ENCODE peak calls at places on chromosomes 3 and 15, in eight cellular contexts. J is astrocyte of the cerebellum, T is SW 1271, P is mammary epithelial cell, K is NCI-H1105, H is tibial nerve, O is NCI-H345, C is endothelial cell. B is an unnamed sample.
A peak's percentile ranks its signal among the peaks of the same experiment; 100 is the strongest.

GRCh38 chr15:82679626-82680199 is 30.0 kb downstream of the AP3B2 start:
- DNase-seq in H (no peak), J (no peak), C (no peak), O (no peak), K (no peak), P (no peak), T (no peak), B (no peak)

GRCh38 chr3:27724459-27725197 is 2.5 kb upstream of the EOMES start:
- DNase-seq in K (no peak), P (no peak), J (no peak), C (no peak), O (no peak), T (no peak), H (no peak), B (no peak)

GRCh38 chr15:55221090-55222011 is 24.6 kb upstream of the RSL24D1 start:
- DNase-seq in C (no peak), K (no peak), J (peak; percentile 60), T (peak; percentile 54), O (no peak), H (no peak), P (peak; percentile 84), B (no peak)

GRCh38 chr3:135514064-135514455 is 451.5 kb upstream of the PPP2R3A start:
- DNase-seq in P (no peak), T (no peak), O (no peak), J (no peak), C (no peak), H (no peak), K (no peak), B (no peak)

GRCh38 chr3:77254967-77255831 is 215.3 kb downstream of the ROBO2 start:
- DNase-seq in T (no peak), C (peak; percentile 60), O (peak; percentile 72), J (peak; percentile 47), H (no peak), P (peak; percentile 27), K (peak; percentile 29), B (peak; percentile 45)

GRCh38 chr15:58951388-58952060 is 18.0 kb upstream of the SLTM start:
- DNase-seq in J (peak; percentile 76), O (peak; percentile 1), T (no peak), H (no peak), P (peak; percentile 78), K (peak; percentile 75), C (no peak), B (no peak)

GRCh38 chr3:193971268-193971751 is 164.6 kb upstream of the HES1 start:
- DNase-seq in C (no peak), J (no peak), P (peak; percentile 76), O (no peak), H (no peak), K (no peak), T (no peak), B (no peak)

GRCh38 chr3:50583897-50584296 is 14.6 kb downstream of the HEMK1 start:
- DNase-seq in K (no peak), J (no peak), P (no peak), T (no peak), O (no peak), C (no peak), H (peak; percentile 63), B (no peak)

GRCh38 chr3:154120903-154121235 is 321 bp upstream of the ARHGEF26 start:
- DNase-seq in O (no peak), J (no peak), T (no peak), H (no peak), P (no peak), K (no peak), C (no peak), B (no peak)

GRCh38 chr3:51620543-51620942 is 50.5 kb upstream of the TEX264 start:
- DNase-seq in C (no peak), T (no peak), J (peak; percentile 50), K (no peak), P (peak; percentile 11), H (no peak), O (no peak), B (no peak)

GRCh38 chr3:60856299-60857046 is 394.8 kb downstream of the FHIT start:
- DNase-seq in H (no peak), J (no peak), K (no peak), P (no peak), O (no peak), T (no peak), C (no peak), B (no peak)

GRCh38 chr15:53328341-53328740 is 431.1 kb downstream of the WDR72 start:
- DNase-seq in P (peak; percentile 17), H (no peak), O (no peak), C (no peak), T (no peak), J (no peak), K (no peak), B (no peak)

GRCh38 chr15:83300826-83301225 is 16.4 kb upstream of the BNC1 start:
- DNase-seq in P (peak; percentile 76), J (no peak), K (no peak), C (no peak), T (no peak), O (no peak), H (no peak), B (no peak)

GRCh38 chr15:81049835-81050234 is 49.1 kb downstream of the TLNRD1 start:
- DNase-seq in P (no peak), K (no peak), H (no peak), T (no peak), J (no peak), O (no peak), C (no peak), B (no peak)

GRCh38 chr3:115550285-115550741 is 73.0 kb upstream of the GAP43 start:
- DNase-seq in H (peak; percentile 20), C (no peak), T (no peak), O (no peak), K (no peak), P (no peak), J (no peak), B (no peak)

GRCh38 chr3:101823525-101823924 is 25.8 kb upstream of the NFKBIZ start:
- DNase-seq in J (no peak), O (no peak), T (no peak), K (no peak), H (no peak), C (no peak), P (no peak), B (no peak)

GRCh38 chr3:39178553-39178952 is 13.8 kb downstream of the XIRP1 start:
- DNase-seq in T (no peak), C (no peak), J (no peak), O (no peak), P (no peak), H (no peak), K (no peak), B (no peak)

GRCh38 chr3:38255627-38256026 is 10.0 kb upstream of the SLC22A13 start:
- DNase-seq in K (no peak), J (no peak), C (no peak), P (no peak), T (no peak), O (no peak), H (no peak), B (no peak)

GRCh38 chr3:112736802-112737566 is 96.0 kb upstream of the CCDC80 start:
- DNase-seq in C (no peak), T (no peak), K (no peak), P (no peak), H (no peak), J (no peak), O (no peak), B (no peak)

GRCh38 chr3:187925326-187925725 is 180.1 kb upstream of the BCL6 start:
- DNase-seq in O (no peak), T (no peak), K (no peak), C (no peak), P (no peak), H (no peak), J (no peak), B (no peak)

GRCh38 chr3:31157028-31157694 is 262.7 kb upstream of the GADL1 start:
- DNase-seq in O (no peak), H (no peak), C (no peak), T (no peak), K (no peak), P (no peak), J (no peak), B (no peak)

GRCh38 chr15:92803852-92804609 is 96.1 kb upstream of the CHD2 start:
- DNase-seq in K (no peak), C (no peak), J (peak; percentile 99), O (peak; percentile 74), P (peak; percentile 100), H (peak; percentile 56), T (peak; percentile 99), B (no peak)

GRCh38 chr15:25242166-25242879 is 196.5 kb downstream of the UBE3A start:
- DNase-seq in T (no peak), O (no peak), K (no peak), J (no peak), C (no peak), P (no peak), H (peak; percentile 6), B (peak; percentile 3)

GRCh38 chr3:170741756-170742530 is 128.1 kb downstream of the RPL22L1 start:
- DNase-seq in K (no peak), H (no peak), P (peak; percentile 65), O (no peak), J (no peak), T (no peak), C (no peak), B (no peak)

GRCh38 chr3:126485956-126486884 is 10.5 kb upstream of the ZXDC start:
- DNase-seq in C (no peak), K (no peak), O (no peak), T (no peak), P (no peak), H (no peak), J (no peak), B (no peak)

GRCh38 chr3:38247366-38248035 is 18.1 kb upstream of the SLC22A13 start:
- DNase-seq in O (no peak), J (peak; percentile 92), C (no peak), T (peak; percentile 38), H (no peak), P (peak; percentile 91), K (no peak), B (no peak)

GRCh38 chr3:164752814-164753213 is 325.5 kb downstream of the SI start:
- DNase-seq in O (no peak), K (peak; percentile 19), T (no peak), P (no peak), C (no peak), J (no peak), H (no peak), B (no peak)

GRCh38 chr3:40985195-40985594 is 214.1 kb upstream of the CTNNB1 start:
- DNase-seq in H (no peak), J (no peak), O (peak; percentile 46), C (no peak), T (no peak), K (peak; percentile 4), P (no peak), B (no peak)

GRCh38 chr15:61499371-61499770 is 270.3 kb upstream of the RORA start:
- DNase-seq in O (no peak), H (no peak), K (no peak), T (no peak), C (no peak), P (no peak), J (peak; percentile 48), B (no peak)

GRCh38 chr3:12632523-12632922 is 31.4 kb downstream of the RAF1 start:
- DNase-seq in P (no peak), H (no peak), J (no peak), O (no peak), K (no peak), T (no peak), C (no peak), B (no peak)

GRCh38 chr3:9600597-9600996 is 47.0 kb upstream of the LHFPL4 start:
- DNase-seq in P (no peak), J (no peak), T (no peak), H (no peak), K (peak; percentile 40), O (peak; percentile 46), C (peak; percentile 4), B (peak; percentile 68)

GRCh38 chr3:100947119-100947518 is 46.1 kb downstream of the ABI3BP start:
- DNase-seq in H (no peak), P (no peak), C (no peak), J (no peak), K (no peak), T (no peak), O (no peak), B (no peak)

GRCh38 chr3:9439331-9439730 is 41.9 kb downstream of the SETD5 start:
- DNase-seq in C (no peak), K (no peak), H (no peak), J (no peak), T (no peak), P (no peak), O (peak; percentile 59), B (no peak)

GRCh38 chr3:127671523-127672428 is 976 bp upstream of the ABTB1 start:
- DNase-seq in C (peak; percentile 5), O (no peak), H (peak; percentile 13), J (no peak), P (no peak), T (no peak), K (peak; percentile 26), B (no peak)

B was measured in WTC11.